ENCODE peak calls at places on chromosomes 3 and 15, in ten cellular contexts. A, Z, O, T, Y, H, V, Q, G and D are unnamed samples.

GRCh38 chr3:168956087-168956486 is 707.4 kb downstream of the MECOM start:
- DNase-seq in A (no peak), Z (no peak), O (no peak), T (no peak), Y (no peak), H (no peak), V (no peak), Q (no peak), G (no peak), D (no peak)

GRCh38 chr3:17894434-17895060 is 152.1 kb upstream of the TBC1D5 start:
- DNase-seq in A (no peak), Z (peak), O (no peak), T (peak), Y (peak), H (no peak), V (peak), Q (peak), G (peak), D (peak)

GRCh38 chr3:177749836-177750235 is 552.6 kb upstream of the TBL1XR1 start:
- DNase-seq in A (no peak), Z (no peak), O (no peak), T (no peak), Y (no peak), H (no peak), V (no peak), Q (no peak), G (no peak), D (no peak)

GRCh38 chr3:42814914-42815507 is 5.8 kb downstream of the ACKR2 start:
- DNase-seq in A (no peak), Z (no peak), O (no peak), T (peak), Y (no peak), H (no peak), V (no peak), Q (no peak), G (no peak), D (no peak)

GRCh38 chr3:165521131-165521871 is 315.9 kb downstream of the BCHE start:
- DNase-seq in A (no peak), Z (no peak), O (no peak), T (peak), Y (no peak), H (no peak), V (no peak), Q (no peak), G (no peak), D (no peak)

GRCh38 chr15:39641187-39641889 is 60.5 kb downstream of the THBS1 start:
- DNase-seq in A (no peak), Z (no peak), O (no peak), T (no peak), Y (no peak), H (no peak), V (no peak), Q (no peak), G (no peak), D (no peak)

GRCh38 chr15:94744080-94744793 is 512.9 kb downstream of the MCTP2 start:
- DNase-seq in A (no peak), Z (no peak), O (no peak), T (no peak), Y (no peak), H (no peak), V (no peak), Q (no peak), G (no peak), D (no peak)

GRCh38 chr3:185152433-185153169 is at the start of gene C3orf70:
- DNase-seq in A (peak), Z (no peak), O (no peak), T (peak), Y (no peak), H (peak), V (peak), Q (peak), G (peak), D (peak)

GRCh38 chr3:19427417-19428149 is 279.3 kb downstream of the KCNH8 start:
- DNase-seq in A (no peak), Z (no peak), O (no peak), T (no peak), Y (no peak), H (no peak), V (no peak), Q (no peak), G (no peak), D (no peak)

GRCh38 chr3:134357914-134358811 is 16.1 kb downstream of the AMOTL2 start:
- DNase-seq in A (peak), Z (peak), O (no peak), T (peak), Y (no peak), H (no peak), V (no peak), Q (no peak), G (peak), D (peak)

GRCh38 chr3:33915796-33916589 is 117.6 kb downstream of the PDCD6IP start:
- DNase-seq in A (peak), Z (no peak), O (no peak), T (peak), Y (no peak), H (peak), V (no peak), Q (no peak), G (peak), D (no peak)

GRCh38 chr3:195802795-195803194 is 8.9 kb downstream of the MUC4 start:
- DNase-seq in A (no peak), Z (no peak), O (no peak), T (no peak), Y (no peak), H (no peak), V (no peak), Q (no peak), G (no peak), D (no peak)

GRCh38 chr3:139529624-139530023 is 9.9 kb downstream of the RBP1 start:
- DNase-seq in A (no peak), Z (no peak), O (no peak), T (no peak), Y (no peak), H (no peak), V (no peak), Q (no peak), G (no peak), D (no peak)

GRCh38 chr3:65793495-65794200 is 245.1 kb downstream of the MAGI1 start:
- DNase-seq in A (no peak), Z (no peak), O (no peak), T (no peak), Y (no peak), H (no peak), V (no peak), Q (no peak), G (no peak), D (peak)

GRCh38 chr15:57861039-57861638 is 154.6 kb downstream of the POLR2M start:
- DNase-seq in A (peak), Z (peak), O (peak), T (peak), Y (peak), H (peak), V (no peak), Q (no peak), G (peak), D (no peak)

GRCh38 chr3:194205675-194206133 is 69.8 kb downstream of the HES1 start:
- DNase-seq in A (peak), Z (no peak), O (peak), T (no peak), Y (peak), H (no peak), V (no peak), Q (no peak), G (peak), D (no peak)